ENCODE peak calls at places on chromosomes 6 and 20, in four cellular contexts. V is MM.1S, P is tibial artery, W is psoas muscle. K is an unnamed sample. For H3K36me3, the result is how much of the 10 kb centered on the place peaks cover.

GRCh38 chr6:149208071-149208670 is 109.3 kb upstream of the TAB2 start:
- DNase-seq in W (no peak), P (no peak), V (no peak), K (no peak)

GRCh38 chr6:33586108-33586640 is 6.1 kb upstream of the BAK1 start:
- DNase-seq in P (no peak), V (no peak), W (no peak), K (no peak)

GRCh38 chr6:149248688-149249369 is 68.7 kb upstream of the TAB2 start:
- DNase-seq in V (no peak), P (no peak), W (no peak), K (peak)

GRCh38 chr6:22227824-22228610 is 68.8 kb downstream of the PRL start:
- DNase-seq in V (no peak), P (no peak), W (no peak), K (no peak)

GRCh38 chr20:33896509-33896908 is 85.4 kb downstream of the CHMP4B start:
- DNase-seq in P (no peak), V (no peak), W (no peak), K (no peak)

GRCh38 chr6:117674991-117675657 is at the start of gene NUS1:
- DNase-seq in W (peak), V (peak), P (peak), K (peak)

GRCh38 chr6:16249971-16250370 is 11.6 kb downstream of the GMPR start:
- DNase-seq in V (no peak), W (no peak), P (no peak), K (no peak)

GRCh38 chr6:161922631-161923119 is 648.8 kb upstream of the AGPAT4 start:
- DNase-seq in W (peak), P (no peak), V (peak), K (peak)

GRCh38 chr6:131900231-131900630 is 50.9 kb downstream of the CCN2 start:
- DNase-seq in P (no peak), W (no peak), V (peak), K (no peak)

GRCh38 chr20:32686530-32687179 is 12.9 kb upstream of the C20orf203 start:
- DNase-seq in V (no peak), P (no peak), W (no peak), K (no peak)

GRCh38 chr6:166713608-166714510 is 86.8 kb upstream of the RPS6KA2 start:
- DNase-seq in P (no peak), V (no peak), W (no peak), K (no peak)

GRCh38 chr20:753897-754635 is 14.2 kb downstream of the SLC52A3 start:
- DNase-seq in V (no peak), P (no peak), W (no peak), K (no peak)

GRCh38 chr6:166598441-166599138 is 12.1 kb upstream of the RAMACL start:
- DNase-seq in W (no peak), P (peak), V (no peak), K (no peak)

GRCh38 chr6:157966597-157966977 is 15.1 kb upstream of the SYNJ2 start:
- DNase-seq in P (no peak), W (no peak), V (no peak), K (no peak)

GRCh38 chr6:152057832-152058498 is 250.5 kb downstream of the ESR1 start:
- DNase-seq in P (no peak), W (no peak), V (peak), K (no peak)

GRCh38 chr6:105844275-105844848 is 241.8 kb upstream of the PRDM1 start:
- DNase-seq in W (peak), P (peak), V (no peak), K (no peak)

GRCh38 chr6:136566007-136566487 is 15.8 kb upstream of the MAP7 start:
- DNase-seq in V (no peak), P (no peak), W (no peak), K (no peak)

GRCh38 chr20:57241592-57241991 is 24.8 kb downstream of the BMP7 start:
- DNase-seq in P (no peak), W (no peak), V (no peak), K (no peak)

DNA sequence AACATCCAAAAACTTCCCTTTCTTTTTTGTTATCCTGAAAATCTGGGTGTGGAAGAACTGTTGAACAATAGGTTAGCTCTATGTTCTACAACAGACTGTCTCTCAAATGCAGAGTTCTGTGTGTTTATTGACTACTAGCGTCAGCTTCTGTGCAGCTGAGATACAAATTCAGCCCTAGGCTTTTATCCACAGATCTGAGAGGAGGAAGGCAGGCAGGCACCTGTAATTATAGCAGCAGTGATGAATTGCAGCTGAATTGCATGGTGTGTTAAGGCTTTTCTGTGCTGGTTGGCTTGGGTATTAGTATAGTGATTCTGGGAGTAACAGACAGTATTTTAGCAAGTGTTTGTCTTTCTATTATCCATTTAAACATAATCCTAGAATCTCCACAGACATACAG is 24.4 kb downstream of the GRIK2 start:
- DNase-seq in W (no peak), V (no peak), P (no peak), K (no peak)
- H3K36me3 ChIP-seq in W (under half), V (under half), P (under half), K (under half)

GRCh38 chr6:111701146-111701545 is 95.5 kb upstream of the TRAF3IP2 start:
- DNase-seq in P (no peak), W (no peak), V (no peak), K (no peak)

GRCh38 chr6:111700135-111700690 is 94.5 kb upstream of the TRAF3IP2 start:
- DNase-seq in W (no peak), V (no peak), P (no peak), K (no peak)

GRCh38 chr6:111706841-111707391 is 101.2 kb upstream of the TRAF3IP2 start:
- DNase-seq in V (no peak), P (no peak), W (no peak), K (no peak)

GRCh38 chr6:111707773-111708172 is 102.1 kb upstream of the TRAF3IP2 start:
- DNase-seq in V (no peak), P (no peak), W (no peak), K (no peak)

GRCh38 chr6:111703723-111704122 is 98.0 kb upstream of the TRAF3IP2 start:
- DNase-seq in V (no peak), P (no peak), W (no peak), K (no peak)
- H3K36me3 ChIP-seq in V (under half), P (under half), W (under half), K (under half)

DNA sequence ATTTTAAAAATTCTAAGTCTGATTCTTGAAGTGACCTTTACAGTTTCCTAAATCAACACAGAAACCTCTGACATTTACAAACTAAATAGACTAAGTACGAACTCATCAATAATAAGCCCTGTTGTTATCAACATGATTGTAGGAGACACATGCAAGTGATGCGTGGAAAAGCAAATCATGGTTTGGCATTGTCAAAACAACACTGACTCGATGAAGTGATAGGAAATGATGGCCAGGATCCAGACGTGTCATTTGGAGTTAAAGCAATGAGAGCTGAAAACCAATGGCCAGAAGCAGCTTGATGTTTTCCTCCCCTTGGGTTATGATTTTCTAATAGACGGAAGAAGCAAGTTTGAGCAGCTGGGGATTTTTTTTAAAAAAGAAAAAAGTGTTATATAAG is 117.4 kb upstream of the FAM184A start:
- DNase-seq in V (no peak), P (no peak), W (no peak), K (no peak)
- H3K36me3 ChIP-seq in V (under half), P (under half), W (under half), K (under half)

GRCh38 chr6:135210632-135211305 is 29.7 kb downstream of the MYB start:
- DNase-seq in W (no peak), P (no peak), V (no peak), K (no peak)

GRCh38 chr6:135212935-135213334 is 31.8 kb downstream of the MYB start:
- DNase-seq in P (no peak), W (no peak), V (no peak), K (no peak)

GRCh38 chr6:135211306-135211702 is 30.2 kb downstream of the MYB start:
- DNase-seq in W (no peak), P (no peak), V (no peak), K (no peak)

GRCh38 chr6:135213616-135214015 is 32.5 kb downstream of the MYB start:
- DNase-seq in W (no peak), V (no peak), P (no peak), K (no peak)

GRCh38 chr6:135212020-135212806 is 31.1 kb downstream of the MYB start:
- DNase-seq in P (no peak), V (no peak), W (no peak), K (no peak)
- H3K36me3 ChIP-seq in P (under half), V (under half), W (under half), K (under half)

K was measured in Caco-2.